ENCODE peak calls at places on chromosomes 5 and 9, in six cellular contexts. D is stimulated activated CD8-positive, alpha-beta memory T cell treated with anti-CD3 and anti-CD28 coated beads, Interleukin-2, amount 100 ng/mL, for 1 hour; H is H9; K is stromal cell of bone marrow; L is AG09309; U is WERI-Rb-1. W is an unnamed sample.

GRCh38 chr5:119315516-119315949 is 40.3 kb upstream of the TNFAIP8 start:
- DNase-seq in D (no peak), H (no peak), K (no peak), L (no peak), U (peak; percentile 37), W (peak; percentile 52)

GRCh38 chr9:17651725-17652124 is 72.9 kb downstream of the SH3GL2 start:
- DNase-seq in D (no peak), H (no peak), K (no peak), L (no peak), U (no peak), W (no peak)

GRCh38 chr5:98563885-98564653 is 209.4 kb upstream of the RGMB start:
- DNase-seq in D (no peak), H (no peak), K (no peak), L (no peak), U (no peak), W (no peak)

GRCh38 chr5:96605144-96605543 is 57.0 kb upstream of the CAST start:
- DNase-seq in D (no peak), H (no peak), K (no peak), L (no peak), U (no peak), W (no peak)

GRCh38 chr9:121984726-121985402 is 108.2 kb downstream of the TTLL11 start:
- DNase-seq in D (no peak), H (no peak), K (peak; percentile 83), L (peak; percentile 76), U (no peak), W (no peak)

GRCh38 chr9:84379740-84380139 is 39.2 kb upstream of the SLC28A3 start:
- DNase-seq in D (no peak), H (no peak), K (no peak), L (no peak), U (no peak), W (no peak)

GRCh38 chr9:129838707-129839259 is 3.5 kb downstream of the USP20 start:
- DNase-seq in D (no peak), H (no peak), K (peak; percentile 85), L (peak; percentile 80), U (no peak), W (no peak)

GRCh38 chr5:135468541-135468940 is 16.4 kb upstream of the TIFAB start:
- DNase-seq in D (no peak), H (no peak), K (no peak), L (no peak), U (no peak), W (no peak)

GRCh38 chr5:175118700-175119309 is 325.2 kb downstream of the DRD1 start:
- DNase-seq in D (no peak), H (no peak), K (no peak), L (no peak), U (no peak), W (no peak)

GRCh38 chr5:172957458-172957857 is 1.8 kb upstream of the RPL26L1 start:
- DNase-seq in D (no peak), H (no peak), K (no peak), L (no peak), U (no peak), W (no peak)

GRCh38 chr5:50445281-50445949 is 4.3 kb upstream of the EMB start:
- DNase-seq in D (no peak), H (no peak), K (no peak), L (no peak), U (no peak), W (peak; percentile 70)

GRCh38 chr9:136725612-136726011 is 13.2 kb downstream of the DIPK1B start:
- DNase-seq in D (no peak), H (no peak), K (no peak), L (no peak), U (no peak), W (no peak)

GRCh38 chr5:128213340-128213739 is 129.8 kb downstream of the SLC12A2 start:
- DNase-seq in D (no peak), H (peak; percentile 65), K (peak; percentile 45), L (no peak), U (peak; percentile 56), W (no peak)

GRCh38 chr5:17218353-17219005 is 1.0 kb downstream of the BASP1 start:
- DNase-seq in D (no peak), H (no peak), K (peak; percentile 68), L (peak; percentile 41), U (no peak), W (peak; percentile 50)

GRCh38 chr5:93915142-93915553 is 173.7 kb upstream of the POU5F2 start:
- DNase-seq in D (no peak), H (no peak), K (peak; percentile 57), L (no peak), U (no peak), W (no peak)

GRCh38 chr5:125639858-125640257 is 783.4 kb upstream of the GRAMD2B start:
- DNase-seq in D (no peak), H (no peak), K (no peak), L (no peak), U (no peak), W (no peak)

GRCh38 chr9:113677057-113677456 is 199.1 kb upstream of the ZNF618 start:
- DNase-seq in D (no peak), H (no peak), K (no peak), L (no peak), U (no peak), W (no peak)

GRCh38 chr5:90889325-90889600 is 330.7 kb downstream of the ADGRV1 start:
- DNase-seq in D (no peak), H (no peak), K (no peak), L (no peak), U (no peak), W (no peak)

GRCh38 chr5:166068547-166069335 is 2222.7 kb upstream of the WWC1 start:
- DNase-seq in D (no peak), H (no peak), K (no peak), L (no peak), U (no peak), W (no peak)

GRCh38 chr5:73388371-73388684 is 60.2 kb downstream of the FOXD1 start:
- DNase-seq in D (no peak), H (no peak), K (no peak), L (no peak), U (peak; percentile 84), W (no peak)

GRCh38 chr5:76836585-76836984 is 13.2 kb upstream of the S100Z start:
- DNase-seq in D (no peak), H (no peak), K (no peak), L (no peak), U (no peak), W (no peak)

GRCh38 chr5:111755942-111756353 is 1.0 kb downstream of the NREP start:
- DNase-seq in D (no peak), H (no peak), K (no peak), L (no peak), U (no peak), W (no peak)

GRCh38 chr9:21996438-21996837 is 1.8 kb downstream of the CDKN2B-AS1 start:
- DNase-seq in D (no peak), H (peak; percentile 71), K (no peak), L (no peak), U (no peak), W (no peak)

GRCh38 chr5:176768174-176768970 is 42.0 kb upstream of the UNC5A start:
- DNase-seq in D (no peak), H (peak; percentile 16), K (no peak), L (no peak), U (no peak), W (no peak)

W was measured in GM06990.